ENCODE peak calls at places on chromosome X, in ten cellular contexts. S is stomach, B is tibial nerve, D is thoracic aorta, H is endothelial cell, V is tibial artery, K is GM20000, W is WERI-Rb-1, A is mammary epithelial cell, G is astrocyte of the cerebellum. Y is an unnamed sample.

GRCh38 chrX:119042996-119043395 is 29.8 kb upstream of the CT47C1 start:
- DNase-seq in S (no peak), B (no peak), D (no peak), H (no peak), V (no peak), K (no peak), W (no peak), A (no peak), G (no peak), Y (no peak)

GRCh38 chrX:40646489-40647306 is 663 bp downstream of the CXorf38 start:
- DNase-seq in S (peak; percentile 59), B (peak; percentile 7), D (no peak), H (peak; percentile 6), V (peak; percentile 74), K (peak; percentile 32), W (peak; percentile 23), A (peak; percentile 20), G (no peak), Y (no peak)

GRCh38 chrX:134695999-134696398 is 37.7 kb upstream of the PLAC1 start:
- DNase-seq in S (no peak), B (peak; percentile 6), D (no peak), H (no peak), V (no peak), K (no peak), W (no peak), A (no peak), G (no peak), Y (no peak)

GRCh38 chrX:37627602-37628001 is 56.1 kb downstream of the LANCL3 start:
- DNase-seq in S (peak; percentile 83), B (no peak), D (no peak), H (no peak), V (no peak), K (no peak), W (no peak), A (peak; percentile 61), G (no peak), Y (no peak)

GRCh38 chrX:31333181-31333831 is 261.5 kb upstream of the FTHL17 start:
- DNase-seq in S (no peak), B (no peak), D (no peak), H (no peak), V (no peak), K (no peak), W (no peak), A (peak; percentile 66), G (peak; percentile 39), Y (peak; percentile 25)

GRCh38 chrX:110992611-110993010 is 103.4 kb upstream of the PAK3 start:
- DNase-seq in S (peak; percentile 31), B (no peak), D (no peak), H (peak; percentile 12), V (no peak), K (peak; percentile 19), W (peak; percentile 33), A (peak; percentile 20), G (peak; percentile 11), Y (peak; percentile 1)

GRCh38 chrX:119692241-119693031 is 532 bp downstream of the SEPTIN6 start:
- DNase-seq in S (peak; percentile 44), B (no peak), D (no peak), H (peak; percentile 11), V (peak; percentile 72), K (no peak), W (peak; percentile 31), A (peak; percentile 33), G (no peak), Y (no peak)

GRCh38 chrX:128676651-128677050 is 624.4 kb upstream of the ACTRT1 start:
- DNase-seq in S (no peak), B (no peak), D (no peak), H (no peak), V (no peak), K (no peak), W (no peak), A (no peak), G (peak; percentile 1), Y (no peak)

GRCh38 chrX:13151806-13152510 is 107.5 kb upstream of the FAM9C start:
- DNase-seq in S (no peak), B (no peak), D (no peak), H (no peak), V (no peak), K (no peak), W (no peak), A (no peak), G (peak; percentile 34), Y (no peak)

GRCh38 chrX:45360571-45360970 is 159.9 kb upstream of the DIPK2B start:
- DNase-seq in S (no peak), B (no peak), D (no peak), H (no peak), V (no peak), K (no peak), W (no peak), A (peak; percentile 59), G (no peak), Y (no peak)

GRCh38 chrX:105051364-105051763 is 169.1 kb downstream of the TEX13A start:
- DNase-seq in S (no peak), B (no peak), D (no peak), H (no peak), V (no peak), K (no peak), W (no peak), A (no peak), G (no peak), Y (no peak)

GRCh38 chrX:131895002-131895401 is 128.1 kb upstream of the STK26 start:
- DNase-seq in S (no peak), B (no peak), D (no peak), H (no peak), V (no peak), K (no peak), W (no peak), A (peak; percentile 40), G (peak; percentile 4), Y (no peak)

GRCh38 chrX:142054094-142054493 is 150.4 kb downstream of the MAGEC1 start:
- DNase-seq in S (no peak), B (no peak), D (no peak), H (no peak), V (no peak), K (no peak), W (no peak), A (no peak), G (no peak), Y (no peak)

GRCh38 chrX:145552643-145553042 is 265.0 kb upstream of the SLITRK2 start:
- DNase-seq in S (no peak), B (no peak), D (no peak), H (no peak), V (no peak), K (no peak), W (no peak), A (no peak), G (no peak), Y (no peak)

GRCh38 chrX:88325634-88326033 is 421.4 kb upstream of the CPXCR1 start:
- DNase-seq in S (no peak), B (no peak), D (no peak), H (no peak), V (no peak), K (no peak), W (no peak), A (no peak), G (no peak), Y (no peak)

GRCh38 chrX:139600105-139600504 is 69.6 kb downstream of the F9 start:
- DNase-seq in S (no peak), B (no peak), D (no peak), H (no peak), V (no peak), K (no peak), W (no peak), A (no peak), G (no peak), Y (no peak)

DNA sequence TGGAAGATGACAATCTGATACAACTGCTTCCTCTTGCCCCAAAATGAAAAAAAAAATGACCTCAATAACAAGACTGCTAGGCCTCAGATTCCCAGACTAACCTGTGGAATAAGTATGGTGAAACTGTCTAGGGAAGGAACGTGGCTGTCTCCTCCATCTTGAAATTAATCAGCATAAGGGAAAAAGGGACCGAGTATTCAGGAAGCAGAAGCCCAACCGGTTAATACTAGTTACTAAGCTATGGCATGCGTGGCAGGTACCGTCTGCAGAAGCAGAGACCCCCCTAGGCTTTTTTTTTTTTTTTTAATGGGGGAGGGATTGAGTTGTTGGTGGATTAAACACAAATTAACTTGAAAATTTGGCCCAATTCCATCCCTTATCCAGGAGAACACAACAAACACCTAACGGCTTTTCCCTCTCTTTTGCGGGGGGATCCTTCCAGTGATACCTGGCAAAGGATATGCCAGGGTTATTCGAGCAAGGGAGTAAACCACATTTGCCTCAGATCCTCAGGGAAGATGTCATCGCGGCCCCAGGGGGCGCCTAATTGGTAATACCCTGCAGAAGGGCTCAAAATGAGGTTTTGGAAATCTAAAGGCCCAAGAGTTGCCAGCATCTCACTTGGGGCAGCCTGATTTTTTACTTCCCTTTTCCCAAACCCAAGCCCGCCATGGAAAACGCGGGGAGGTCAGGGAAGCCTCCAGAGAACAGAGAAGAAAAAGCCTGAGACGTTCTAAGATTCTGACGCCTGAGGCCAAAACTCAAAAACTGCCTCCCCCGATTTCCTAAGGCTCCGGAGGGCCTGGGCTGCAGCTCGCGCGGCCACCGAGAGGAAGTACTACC is 853 bp downstream of the RLIM start:
- DNase-seq in S (peak; percentile 26), B (no peak), D (no peak), H (no peak), V (no peak), K (no peak), W (no peak), A (peak; percentile 24), G (no peak), Y (no peak)
- TF ChIP-seq CTCF in S (no peak), B (no peak), D (no peak), H (no peak), V (no peak), K (no peak), W (no peak), A (no peak), G (no peak), Y (no peak)

GRCh38 chrX:16695079-16695676 is 17.3 kb downstream of the CTPS2 start:
- DNase-seq in S (peak; percentile 72), B (peak; percentile 81), D (no peak), H (peak; percentile 55), V (peak; percentile 67), K (peak; percentile 31), W (peak; percentile 52), A (peak; percentile 32), G (peak; percentile 48), Y (no peak)
- TF ChIP-seq CTCF in S (peak; percentile 94), B (peak; percentile 82), D (peak; percentile 70), H (peak; percentile 80), V (peak; percentile 69), K (peak; percentile 37), W (peak; percentile 82), A (peak; percentile 93), G (peak; percentile 91), Y (peak; percentile 95)

GRCh38 chrX:34275710-34276109 is 143.6 kb upstream of the FAM47A start:
- DNase-seq in S (no peak), B (no peak), D (no peak), H (peak; percentile 2), V (no peak), K (no peak), W (no peak), A (no peak), G (no peak), Y (no peak)
- TF ChIP-seq CTCF in S (no peak), B (no peak), D (no peak), H (no peak), V (no peak), K (no peak), W (no peak), A (peak; percentile 24), G (no peak), Y (no peak)

GRCh38 chrX:114964374-114964773 is 53.0 kb downstream of the IL13RA2 start:
- DNase-seq in S (no peak), B (no peak), D (peak; percentile 2), H (no peak), V (peak; percentile 62), K (no peak), W (no peak), A (no peak), G (no peak), Y (no peak)

GRCh38 chrX:114962209-114962608 is 55.2 kb downstream of the IL13RA2 start:
- DNase-seq in S (no peak), B (no peak), D (no peak), H (no peak), V (no peak), K (no peak), W (no peak), A (no peak), G (no peak), Y (no peak)

GRCh38 chrX:114959729-114960128 is 57.7 kb downstream of the IL13RA2 start:
- DNase-seq in S (no peak), B (no peak), D (no peak), H (no peak), V (no peak), K (no peak), W (no peak), A (peak; percentile 5), G (no peak), Y (no peak)
- TF ChIP-seq CTCF in S (peak; percentile 31), B (peak; percentile 33), D (peak; percentile 40), H (peak; percentile 26), V (peak; percentile 39), K (no peak), W (no peak), A (peak; percentile 59), G (no peak), Y (peak; percentile 46)